ENCODE peak calls at places on chromosomes 4 and X, in nine cellular contexts. One of them, this sample, is unnamed.

GRCh38 chr4:119016636-119017035 is 119.0 kb upstream of the MYOZ2 start:
- DNase-seq in globus pallidus: no peak
- DNase-seq in H54: no peak
- DNase-seq in effector memory CD8-positive, alpha-beta T cell: no peak
- DNase-seq in cardiac muscle cell: peak; percentile 34
- DNase-seq in psoas muscle: no peak
- DNase-seq in tibial nerve: no peak
- DNase-seq in stimulated activated CD8-positive, alpha-beta memory T cell treated with anti-CD3 and anti-CD28 coated beads, Interleukin-7, amount 100 ng/mL, for 4 hours: no peak
- DNase-seq in activated T-helper 1 cell treated with anti-CD3 and anti-CD28 coated beads, Interleukin-2, amount 50 U/mL, for 16 hours: no peak
- DNase-seq in this sample: no peak

GRCh38 chr4:118821590-118822293 is 14.2 kb downstream of the SEC24D start:
- DNase-seq in globus pallidus: no peak
- DNase-seq in H54: no peak
- DNase-seq in effector memory CD8-positive, alpha-beta T cell: no peak
- DNase-seq in cardiac muscle cell: no peak
- DNase-seq in psoas muscle: no peak
- DNase-seq in tibial nerve: no peak
- DNase-seq in stimulated activated CD8-positive, alpha-beta memory T cell treated with anti-CD3 and anti-CD28 coated beads, Interleukin-7, amount 100 ng/mL, for 4 hours: no peak
- DNase-seq in activated T-helper 1 cell treated with anti-CD3 and anti-CD28 coated beads, Interleukin-2, amount 50 U/mL, for 16 hours: no peak
- DNase-seq in this sample: no peak

GRCh38 chr4:16269742-16270522 is 43.7 kb upstream of the TAPT1 start:
- DNase-seq in globus pallidus: no peak
- DNase-seq in H54: no peak
- DNase-seq in effector memory CD8-positive, alpha-beta T cell: no peak
- DNase-seq in cardiac muscle cell: peak; percentile 96
- DNase-seq in psoas muscle: no peak
- DNase-seq in tibial nerve: peak; percentile 24
- DNase-seq in stimulated activated CD8-positive, alpha-beta memory T cell treated with anti-CD3 and anti-CD28 coated beads, Interleukin-7, amount 100 ng/mL, for 4 hours: no peak
- DNase-seq in activated T-helper 1 cell treated with anti-CD3 and anti-CD28 coated beads, Interleukin-2, amount 50 U/mL, for 16 hours: no peak
- DNase-seq in this sample: no peak

GRCh38 chr4:88452941-88453340 is 4.0 kb upstream of the HERC5 start:
- DNase-seq in globus pallidus: no peak
- DNase-seq in H54: no peak
- DNase-seq in effector memory CD8-positive, alpha-beta T cell: no peak
- DNase-seq in cardiac muscle cell: no peak
- DNase-seq in psoas muscle: no peak
- DNase-seq in tibial nerve: no peak
- DNase-seq in stimulated activated CD8-positive, alpha-beta memory T cell treated with anti-CD3 and anti-CD28 coated beads, Interleukin-7, amount 100 ng/mL, for 4 hours: no peak
- DNase-seq in activated T-helper 1 cell treated with anti-CD3 and anti-CD28 coated beads, Interleukin-2, amount 50 U/mL, for 16 hours: no peak
- DNase-seq in this sample: no peak

GRCh38 chrX:45986971-45987370 is 558.2 kb downstream of the ZNF674 start:
- DNase-seq in globus pallidus: no peak
- DNase-seq in H54: peak; percentile 0
- DNase-seq in effector memory CD8-positive, alpha-beta T cell: no peak
- DNase-seq in cardiac muscle cell: peak; percentile 6
- DNase-seq in psoas muscle: no peak
- DNase-seq in tibial nerve: no peak
- DNase-seq in stimulated activated CD8-positive, alpha-beta memory T cell treated with anti-CD3 and anti-CD28 coated beads, Interleukin-7, amount 100 ng/mL, for 4 hours: no peak
- DNase-seq in activated T-helper 1 cell treated with anti-CD3 and anti-CD28 coated beads, Interleukin-2, amount 50 U/mL, for 16 hours: no peak
- DNase-seq in this sample: no peak

GRCh38 chr4:182141046-182141445 is 102.2 kb upstream of the TENM3 start:
- DNase-seq in globus pallidus: no peak
- DNase-seq in H54: no peak
- DNase-seq in effector memory CD8-positive, alpha-beta T cell: no peak
- DNase-seq in cardiac muscle cell: peak; percentile 4
- DNase-seq in psoas muscle: no peak
- DNase-seq in tibial nerve: no peak
- DNase-seq in stimulated activated CD8-positive, alpha-beta memory T cell treated with anti-CD3 and anti-CD28 coated beads, Interleukin-7, amount 100 ng/mL, for 4 hours: no peak
- DNase-seq in activated T-helper 1 cell treated with anti-CD3 and anti-CD28 coated beads, Interleukin-2, amount 50 U/mL, for 16 hours: no peak
- DNase-seq in this sample: no peak

GRCh38 chr4:7279902-7280301 is 87.6 kb downstream of the SORCS2 start:
- DNase-seq in globus pallidus: no peak
- DNase-seq in H54: no peak
- DNase-seq in effector memory CD8-positive, alpha-beta T cell: no peak
- DNase-seq in cardiac muscle cell: no peak
- DNase-seq in psoas muscle: no peak
- DNase-seq in tibial nerve: no peak
- DNase-seq in stimulated activated CD8-positive, alpha-beta memory T cell treated with anti-CD3 and anti-CD28 coated beads, Interleukin-7, amount 100 ng/mL, for 4 hours: no peak
- DNase-seq in activated T-helper 1 cell treated with anti-CD3 and anti-CD28 coated beads, Interleukin-2, amount 50 U/mL, for 16 hours: no peak
- DNase-seq in this sample: no peak

GRCh38 chr4:153260152-153260551 is 55.9 kb downstream of the TRIM2 start:
- DNase-seq in globus pallidus: no peak
- DNase-seq in H54: no peak
- DNase-seq in effector memory CD8-positive, alpha-beta T cell: no peak
- DNase-seq in cardiac muscle cell: no peak
- DNase-seq in psoas muscle: no peak
- DNase-seq in tibial nerve: no peak
- DNase-seq in stimulated activated CD8-positive, alpha-beta memory T cell treated with anti-CD3 and anti-CD28 coated beads, Interleukin-7, amount 100 ng/mL, for 4 hours: no peak
- DNase-seq in activated T-helper 1 cell treated with anti-CD3 and anti-CD28 coated beads, Interleukin-2, amount 50 U/mL, for 16 hours: no peak
- DNase-seq in this sample: no peak